ENCODE peak calls at places on chromosome 16, in four cellular contexts. D is HepG2, B is K562, Z is A549. M is an unnamed sample.

GRCh38 chr16:17666293-17666692 is 195.5 kb upstream of the XYLT1 start:
- DNase-seq in B (no peak), D (no peak), Z (no peak), M (no peak)

GRCh38 chr16:56367764-56368163 is 57.6 kb downstream of the AMFR start:
- DNase-seq in B (no peak), Z (no peak), D (no peak), M (no peak)

GRCh38 chr16:51388516-51388951 is 237.5 kb upstream of the SALL1 start:
- DNase-seq in B (no peak), D (no peak), Z (no peak), M (no peak)

GRCh38 chr16:78832100-78832499 is 732.6 kb downstream of the WWOX start:
- DNase-seq in Z (no peak), B (no peak), D (no peak), M (no peak)

GRCh38 chr16:82641336-82641984 is 14.7 kb downstream of the CDH13 start:
- DNase-seq in B (no peak), Z (no peak), D (no peak), M (no peak)

GRCh38 chr16:84423416-84423837 is 55.1 kb downstream of the ATP2C2 start:
- DNase-seq in D (peak), Z (peak), B (peak), M (no peak)

GRCh38 chr16:81634380-81635121 is 144.5 kb upstream of the PLCG2 start:
- DNase-seq in Z (no peak), D (no peak), B (peak), M (no peak)

GRCh38 chr16:9033125-9033830 is 58.2 kb upstream of the HAPSTR1 start:
- DNase-seq in B (peak), Z (peak), D (peak), M (peak)

GRCh38 chr16:67460168-67460567 is 20.8 kb downstream of the ATP6V0D1 start:
- DNase-seq in D (no peak), Z (no peak), B (peak), M (no peak)

GRCh38 chr16:1349951-1350350 is 1.7 kb downstream of the TSR3 start:
- DNase-seq in D (no peak), Z (no peak), B (no peak), M (no peak)

GRCh38 chr16:50114357-50115129 is 38.6 kb upstream of the TENT4B start:
- DNase-seq in D (no peak), Z (no peak), B (no peak), M (no peak)

GRCh38 chr16:70250748-70251650 is 741 bp downstream of the EXOSC6 start:
- DNase-seq in B (peak), Z (peak), D (peak), M (peak)

GRCh38 chr16:87834668-87835473 is 34.4 kb downstream of the SLC7A5 start:
- DNase-seq in Z (peak), B (no peak), D (no peak), M (no peak)

GRCh38 chr16:14072360-14072759 is 1.2 kb downstream of the MRTFB start:
- DNase-seq in B (no peak), D (no peak), Z (no peak), M (no peak)
- TF ChIP-seq HMGXB4 in B (no peak), D (no peak), Z (no peak), M (no peak)

DNA sequence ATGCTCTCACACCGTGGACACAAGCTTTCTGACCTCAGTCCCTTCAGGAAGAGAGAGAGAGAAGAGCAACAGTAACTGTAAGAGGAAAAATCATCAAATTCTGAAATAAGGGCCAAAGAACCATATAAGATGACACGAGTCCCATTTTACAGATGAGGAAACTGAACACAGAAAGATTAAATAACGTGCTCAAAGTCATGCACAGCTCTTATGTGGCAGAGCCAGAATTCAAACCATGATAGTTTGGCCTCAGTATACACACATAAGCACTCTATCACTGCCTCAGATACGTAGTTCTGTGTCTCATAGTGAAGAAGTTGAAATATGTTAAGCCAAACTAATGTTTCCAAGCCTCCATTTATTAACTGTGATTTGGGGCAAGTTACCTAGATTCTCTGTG is 1.9 kb upstream of the ZNF19 start:
- DNase-seq in D (no peak), B (no peak), Z (no peak), M (no peak)
- TF ChIP-seq HMGXB4 in D (no peak), B (no peak), Z (no peak), M (no peak)

GRCh38 chr16:69187891-69188451 is 1.0 kb downstream of the SNTB2 start:
- DNase-seq in D (peak), Z (peak), B (peak), M (peak)
- TF ChIP-seq HMGXB4 in D (peak), Z (no peak), B (no peak), M (no peak)

GRCh38 chr16:6684076-6684673 is 648.5 kb upstream of the RBFOX1 start:
- DNase-seq in D (peak), Z (peak), B (peak), M (no peak)
- TF ChIP-seq HMGXB4 in D (no peak), Z (no peak), B (no peak), M (no peak)